ENCODE peak calls at places on chromosomes 4 and X, in nine cellular contexts. U is PC-3; H is Panc1; W is lower leg skin; O is fibroblast of lung; A is CD8-positive, alpha-beta T cell; L is RWPE1; E is nephron progenitor cell; C is SK-N-SH. P is an unnamed sample.

GRCh38 chr4:16032871-16033505 is 50.8 kb downstream of the PROM1 start:
- DNase-seq in C (no peak), A (no peak), O (no peak), E (no peak), W (no peak), H (no peak), L (no peak), U (no peak), P (peak)

GRCh38 chr4:185435466-185435865 is 9.7 kb upstream of the UFSP2 start:
- DNase-seq in O (no peak), W (no peak), U (no peak), L (no peak), H (no peak), C (no peak), A (no peak), E (no peak), P (no peak)

GRCh38 chr4:99986792-99987191 is 36.7 kb upstream of the H2AZ1 start:
- DNase-seq in L (no peak), W (no peak), H (no peak), C (no peak), O (no peak), A (no peak), U (no peak), E (no peak), P (no peak)

GRCh38 chr4:134001057-134001456 is 200.5 kb downstream of the PABPC4L start:
- DNase-seq in E (no peak), O (no peak), C (no peak), U (peak), A (no peak), L (no peak), H (no peak), W (no peak), P (no peak)

GRCh38 chr4:95637047-95637600 is 88.4 kb upstream of the UNC5C start:
- DNase-seq in H (no peak), A (no peak), E (peak), L (peak), C (peak), O (peak), U (peak), W (no peak), P (no peak)

GRCh38 chrX:15116900-15117299 is 153.0 kb downstream of the ASB9 start:
- DNase-seq in C (no peak), E (no peak), L (no peak), O (no peak), W (no peak), H (no peak), A (no peak), U (no peak), P (no peak)

GRCh38 chrX:66164470-66164869 is 423 bp downstream of the HEPH start:
- DNase-seq in A (no peak), H (no peak), L (no peak), O (no peak), E (no peak), W (no peak), C (no peak), U (no peak), P (no peak)

GRCh38 chr4:160848901-160849735 is 1314.7 kb downstream of the FSTL5 start:
- DNase-seq in A (no peak), E (no peak), O (peak), W (no peak), C (no peak), H (no peak), L (no peak), U (peak), P (no peak)

GRCh38 chr4:56821394-56822263 is at the start of gene SPINK2:
- DNase-seq in C (peak), E (peak), U (peak), L (peak), A (peak), O (no peak), H (no peak), W (no peak), P (no peak)

DNA sequence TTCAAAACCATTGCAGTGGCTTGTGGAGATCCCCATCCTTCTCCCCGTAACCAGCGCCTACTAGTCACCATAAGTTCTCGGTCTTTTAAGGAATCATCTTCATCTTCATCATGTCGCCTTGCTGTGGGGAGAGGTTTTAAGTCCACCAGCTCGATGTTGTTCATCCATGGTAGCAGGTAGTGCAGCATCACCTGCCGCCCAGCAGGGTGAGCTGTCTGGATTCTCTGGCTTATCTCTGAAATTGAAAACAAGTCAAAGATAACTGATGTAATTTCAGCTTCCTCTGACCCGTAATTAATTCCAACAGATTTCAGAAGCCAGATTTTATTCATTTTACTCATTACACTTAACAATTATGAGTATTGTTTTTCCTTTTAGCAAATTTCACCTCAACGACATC is 67.4 kb downstream of the ZAR1 start:
- DNase-seq in W (no peak), A (no peak), O (no peak), E (no peak), H (no peak), L (peak), C (peak), U (peak), P (no peak)
- TF ChIP-seq CTCF in W (no peak), A (no peak), O (no peak), E (no peak), H (peak), L (peak), C (peak), U (peak), P (peak)

DNA sequence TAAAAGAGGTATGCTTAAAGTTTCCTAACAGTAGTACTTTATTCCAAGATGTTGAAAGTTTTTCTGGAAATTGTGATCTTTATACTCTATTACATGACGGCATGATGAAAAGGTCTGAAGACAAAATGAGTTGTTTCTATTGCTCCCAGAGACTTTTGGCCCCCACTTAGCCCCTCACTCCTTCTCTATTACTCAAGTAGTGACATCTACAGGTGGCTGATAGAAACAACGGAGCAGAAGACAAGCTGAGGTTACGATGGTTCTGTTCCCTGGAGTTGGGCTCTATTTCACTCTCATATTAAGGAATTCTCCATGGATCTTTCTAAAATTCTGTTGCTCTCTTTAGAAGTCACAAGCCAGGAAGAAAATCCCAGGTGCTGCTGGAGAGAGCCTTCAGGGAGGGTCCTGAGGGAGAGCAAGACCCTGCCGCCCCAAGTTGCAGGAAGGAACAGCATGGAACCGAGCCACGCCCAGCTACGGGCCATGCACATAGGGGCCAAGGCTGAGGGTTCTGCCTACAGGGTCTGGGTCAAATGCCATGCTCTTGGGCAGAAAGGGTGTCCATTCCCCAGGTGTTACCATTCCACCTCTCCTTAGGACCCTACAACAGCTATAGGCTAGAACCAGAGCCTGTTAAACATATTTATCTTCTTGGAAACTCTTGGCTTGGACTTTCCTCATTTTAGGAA is 22.7 kb downstream of the RPL9 start:
- DNase-seq in L (no peak), O (no peak), W (no peak), A (no peak), E (no peak), U (no peak), H (no peak), C (no peak), P (no peak)
- TF ChIP-seq CTCF in L (no peak), O (no peak), W (no peak), A (no peak), E (no peak), U (peak), H (peak), C (peak), P (peak)

DNA sequence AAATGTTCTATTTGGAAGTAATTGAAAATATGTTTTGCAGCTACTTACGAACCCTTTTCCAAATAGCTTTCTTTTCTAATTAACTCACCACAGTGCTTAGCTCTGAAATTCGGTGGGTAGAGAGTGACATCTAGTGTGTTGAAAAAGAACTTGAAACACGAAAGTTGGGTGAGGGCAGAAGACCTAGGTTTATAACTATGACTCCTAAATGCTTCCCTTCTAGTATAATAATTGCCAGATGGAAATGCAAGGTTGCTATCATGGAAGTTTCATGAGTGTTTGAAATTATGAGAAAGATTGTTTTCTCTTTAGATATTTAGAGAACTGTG is 77.2 kb upstream of the NOCT start:
- DNase-seq in E (no peak), U (peak), W (no peak), H (peak), O (peak), A (no peak), C (peak), L (peak), P (no peak)
- TF ChIP-seq CTCF in E (peak), U (peak), W (no peak), H (peak), O (peak), A (no peak), C (peak), L (peak), P (peak)

GRCh38 chr4:6703786-6704185 is 5.9 kb downstream of the MRFAP1L1 start:
- DNase-seq in H (no peak), E (no peak), L (no peak), W (no peak), A (no peak), O (no peak), C (no peak), U (no peak), P (no peak)
- TF ChIP-seq CTCF in H (no peak), E (no peak), L (no peak), W (no peak), A (no peak), O (no peak), C (no peak), U (no peak), P (no peak)

GRCh38 chrX:129958814-129959492 is 23.5 kb upstream of the BCORL1 start:
- DNase-seq in W (no peak), U (no peak), L (no peak), O (peak), A (no peak), H (no peak), E (no peak), C (no peak), P (no peak)

GRCh38 chrX:129956765-129957164 is 25.7 kb upstream of the BCORL1 start:
- DNase-seq in U (no peak), A (no peak), O (no peak), L (no peak), E (no peak), C (no peak), H (no peak), W (no peak), P (no peak)

GRCh38 chrX:129955682-129956081 is 26.8 kb upstream of the BCORL1 start:
- DNase-seq in C (no peak), H (no peak), L (no peak), U (no peak), W (no peak), O (no peak), A (no peak), E (no peak), P (no peak)

GRCh38 chrX:129956145-129956544 is 26.3 kb upstream of the BCORL1 start:
- DNase-seq in U (no peak), O (no peak), E (no peak), L (no peak), W (no peak), H (no peak), A (no peak), C (no peak), P (no peak)

DNA sequence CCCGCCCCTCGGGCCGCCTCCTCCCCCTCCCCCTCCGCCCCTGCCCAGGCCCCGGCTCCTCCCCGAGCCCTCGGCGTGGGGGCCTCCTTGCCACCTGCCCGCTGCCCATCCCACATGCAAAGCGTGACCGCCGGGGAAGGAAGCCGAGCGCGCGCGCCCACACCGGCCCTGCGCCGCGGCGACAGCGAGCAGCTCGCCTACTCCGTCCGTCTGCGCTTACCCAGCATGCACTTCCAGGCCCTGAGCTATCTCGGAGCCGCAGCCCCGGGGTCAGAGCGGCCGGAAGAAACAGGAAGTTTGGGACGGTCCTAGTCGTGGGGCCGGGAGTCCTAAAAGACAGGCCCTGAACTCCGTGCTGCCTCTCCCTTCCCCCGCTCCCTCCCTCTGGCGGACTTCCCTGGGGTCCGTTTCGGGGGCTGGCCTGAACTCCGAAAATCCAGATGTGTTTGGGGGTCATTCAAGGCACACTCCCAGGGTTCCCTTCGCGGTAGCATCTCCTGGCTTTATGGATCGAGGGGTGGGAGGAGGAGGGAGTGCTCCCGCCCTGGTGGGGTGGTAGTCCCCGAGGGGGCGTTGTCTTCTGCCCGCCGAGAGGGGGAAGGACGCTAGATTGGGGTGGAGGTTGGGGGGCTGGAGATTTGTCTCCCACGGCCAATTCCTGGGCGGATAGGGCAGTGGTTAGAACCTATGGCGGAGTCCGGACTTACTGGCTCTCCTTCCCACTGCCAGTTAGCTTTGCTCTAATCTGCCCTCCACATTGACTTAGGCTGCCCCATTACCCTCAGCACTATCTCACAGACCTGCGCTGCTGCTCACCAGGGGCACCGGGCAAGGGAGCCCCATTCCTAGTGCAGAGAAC is 25.0 kb upstream of the BCORL1 start:
- DNase-seq in H (no peak), L (peak), O (peak), U (peak), W (no peak), E (peak), A (peak), C (peak), P (no peak)
- TF ChIP-seq CTCF in H (no peak), L (no peak), O (no peak), U (no peak), W (no peak), E (no peak), A (no peak), C (no peak), P (no peak)

P was measured in AG04449.